ENCODE peak calls at places on chromosomes 1 and 21, in six cellular contexts. R is NCI-H1092; Z is activated CD4-positive, alpha-beta T cell treated with anti-CD3 and anti-CD28 coated beads, Interleukin-2, amount 50 U/mL, for 4 hours; O is small intestine; H is breast epithelium; M is stimulated activated naive CD4-positive, alpha-beta T cell. A is an unnamed sample.

GRCh38 chr1:59994302-59995198 is 68.0 kb upstream of the CYP2J2 start:
- DNase-seq in Z (no peak), M (no peak), R (no peak), O (no peak), H (no peak), A (no peak)

GRCh38 chr1:21592086-21592865 is 76.9 kb downstream of the RAP1GAP start:
- DNase-seq in Z (no peak), R (no peak), O (no peak), H (no peak), M (no peak), A (no peak)

GRCh38 chr1:246801241-246802020 is 77.2 kb downstream of the SCCPDH start:
- DNase-seq in R (no peak), Z (no peak), M (no peak), H (no peak), O (peak; percentile 67), A (no peak)

GRCh38 chr1:24385160-24385939 is 28.2 kb downstream of the STPG1 start:
- DNase-seq in M (peak; percentile 11), R (no peak), Z (no peak), O (peak; percentile 40), H (peak; percentile 15), A (no peak)

GRCh38 chr1:87706198-87706597 is 377.5 kb downstream of the LMO4 start:
- DNase-seq in Z (no peak), R (no peak), O (no peak), M (no peak), H (no peak), A (no peak)

GRCh38 chr1:201724760-201725105 is 104.2 kb upstream of the IPO9 start:
- DNase-seq in M (no peak), O (no peak), R (no peak), H (no peak), Z (no peak), A (no peak)

GRCh38 chr1:242761556-242761955 is 237.1 kb upstream of the PLD5 start:
- DNase-seq in M (no peak), H (no peak), Z (no peak), O (no peak), R (no peak), A (no peak)

GRCh38 chr21:36596174-36596573 is 102.7 kb upstream of the SIM2 start:
- DNase-seq in R (no peak), O (no peak), M (no peak), H (no peak), Z (no peak), A (no peak)

GRCh38 chr1:204286841-204287387 is 72.8 kb downstream of the PLEKHA6 start:
- DNase-seq in R (peak; percentile 55), M (peak; percentile 61), O (peak; percentile 42), H (peak; percentile 82), Z (peak; percentile 14), A (no peak)

GRCh38 chr1:27557596-27558340 is 46.2 kb downstream of the AHDC1 start:
- DNase-seq in O (peak; percentile 86), R (no peak), H (no peak), Z (no peak), M (no peak), A (no peak)

GRCh38 chr21:27112186-27112585 is 145.3 kb upstream of the ADAMTS5 start:
- DNase-seq in O (no peak), H (no peak), Z (no peak), R (no peak), M (no peak), A (no peak)

GRCh38 chr1:186244825-186245224 is 130.2 kb downstream of the TPR start:
- DNase-seq in H (no peak), R (no peak), M (no peak), Z (no peak), O (no peak), A (no peak)

GRCh38 chr21:43644609-43645008 is 14.7 kb downstream of the HSF2BP start:
- DNase-seq in M (no peak), H (no peak), R (no peak), Z (no peak), O (no peak), A (no peak)

GRCh38 chr1:63730211-63730610 is 43.6 kb upstream of the ROR1 start:
- DNase-seq in M (no peak), O (no peak), H (no peak), R (no peak), Z (no peak), A (no peak)

GRCh38 chr1:39272027-39272790 is 67.7 kb downstream of the MACF1 start:
- DNase-seq in Z (no peak), O (peak; percentile 61), R (peak; percentile 55), M (no peak), H (no peak), A (no peak)

GRCh38 chr21:34061983-34062382 is 11.4 kb upstream of the MRPS6 start:
- DNase-seq in H (no peak), Z (no peak), R (no peak), M (no peak), O (peak; percentile 27), A (no peak)

A was measured in GM12892.